ENCODE peak calls at places on chromosomes 2 and 18, in ten cellular contexts. Y is progenitor cell of endocrine pancreas; L is DMS153; R is ACHN; H is heart left ventricle; K is suprapubic skin; I is stimulated activated CD4-positive, alpha-beta T cell treated with anti-CD3 and anti-CD28 coated beads, Interleukin-12 subunit alpha, Interleukin-12 subunit beta, amount 100 ng/mL, for 24 hours; P is CD8-positive, alpha-beta memory T cell; O is NCI-H1092 treated with DMSO at 0.1 percent for 48 hours; Z is nephron progenitor cell. N is an unnamed sample.

GRCh38 chr2:224401641-224402342 is at the start of gene FAM124B:
- DNase-seq in Y (no peak), K (no peak), R (no peak), O (peak), Z (no peak), L (no peak), P (peak), I (no peak), H (peak), N (no peak)

GRCh38 chr2:7363906-7364305 is 446.7 kb downstream of the RNF144A start:
- DNase-seq in R (no peak), K (no peak), P (no peak), H (no peak), L (no peak), Y (no peak), Z (no peak), O (no peak), I (no peak), N (no peak)

GRCh38 chr18:29594494-29594893 is 1417.6 kb upstream of the CDH2 start:
- DNase-seq in P (no peak), O (no peak), L (no peak), R (no peak), K (no peak), I (no peak), H (no peak), Z (no peak), Y (no peak), N (no peak)

GRCh38 chr2:143282684-143283083 is 153.5 kb downstream of the ARHGAP15 start:
- DNase-seq in O (no peak), Z (peak), K (no peak), H (no peak), L (no peak), P (no peak), Y (no peak), R (peak), I (no peak), N (no peak)

GRCh38 chr2:125169022-125169763 is 1144.1 kb downstream of the CNTNAP5 start:
- DNase-seq in Y (no peak), R (no peak), P (no peak), L (no peak), H (no peak), I (no peak), K (no peak), O (no peak), Z (no peak), N (no peak)

GRCh38 chr18:22043837-22044236 is 125.6 kb upstream of the GATA6 start:
- DNase-seq in P (no peak), H (no peak), L (no peak), I (no peak), O (no peak), R (no peak), K (no peak), Z (no peak), Y (no peak), N (no peak)

GRCh38 chr18:49725809-49726514 is 87.4 kb downstream of the ACAA2 start:
- DNase-seq in R (peak), P (no peak), I (no peak), H (peak), L (no peak), Z (peak), O (no peak), Y (no peak), K (peak), N (peak)

GRCh38 chr2:26011990-26012856 is 21.7 kb upstream of the RAB10 start:
- DNase-seq in P (no peak), K (peak), O (no peak), R (peak), Y (no peak), L (peak), Z (no peak), I (no peak), H (peak), N (no peak)

GRCh38 chr2:48626047-48626446 is 8.4 kb downstream of the GTF2A1L start:
- DNase-seq in K (no peak), O (no peak), L (no peak), H (no peak), Y (no peak), I (no peak), P (no peak), Z (no peak), R (no peak), N (no peak)

GRCh38 chr2:86704482-86704971 is 15.6 kb upstream of the RMND5A start:
- DNase-seq in L (no peak), I (no peak), O (no peak), R (peak), Z (no peak), K (no peak), Y (no peak), P (no peak), H (peak), N (peak)

GRCh38 chr2:187499941-187500532 is 52.0 kb upstream of the CALCRL start:
- DNase-seq in R (peak), L (peak), Z (peak), Y (peak), I (peak), K (peak), P (no peak), H (no peak), O (peak), N (no peak)

GRCh38 chr2:179240481-179241451 is 23.9 kb downstream of the SESTD1 start:
- DNase-seq in Y (no peak), R (peak), I (no peak), Z (no peak), K (no peak), P (no peak), H (no peak), O (no peak), L (no peak), N (no peak)

GRCh38 chr2:177611310-177611886 is 218.8 kb downstream of the AGPS start:
- DNase-seq in L (peak), Z (no peak), I (no peak), K (no peak), R (no peak), P (no peak), H (no peak), Y (no peak), O (no peak), N (no peak)

GRCh38 chr2:222341328-222341727 is 42.5 kb upstream of the PAX3 start:
- DNase-seq in P (no peak), I (no peak), H (no peak), Y (no peak), Z (no peak), L (no peak), O (no peak), R (no peak), K (no peak), N (no peak)

GRCh38 chr2:218387369-218388194 is 5.5 kb downstream of the SLC11A1 start:
- DNase-seq in Y (no peak), H (peak), O (peak), R (no peak), P (peak), Z (peak), L (peak), I (no peak), K (peak), N (no peak)

GRCh38 chr2:189285962-189286648 is 106.5 kb upstream of the COL5A2 start:
- DNase-seq in O (peak), K (no peak), I (no peak), Y (no peak), Z (no peak), P (no peak), H (no peak), L (no peak), R (peak), N (peak)

GRCh38 chr18:40867452-40867851 is 1087.6 kb upstream of the PIK3C3 start:
- DNase-seq in Z (no peak), P (no peak), Y (no peak), R (no peak), K (no peak), L (no peak), H (no peak), O (no peak), I (no peak), N (peak)

GRCh38 chr2:162086904-162087303 is 12.9 kb upstream of the DPP4 start:
- DNase-seq in Z (no peak), O (no peak), H (no peak), K (no peak), L (no peak), Y (no peak), P (no peak), R (no peak), I (no peak), N (no peak)

GRCh38 chr2:158079672-158080071 is 22.0 kb upstream of the UPP2 start:
- DNase-seq in Y (no peak), R (no peak), L (peak), P (no peak), I (no peak), K (no peak), H (no peak), Z (no peak), O (no peak), N (peak)

GRCh38 chr2:55113976-55114564 is 63.8 kb upstream of the RTN4 start:
- DNase-seq in P (no peak), L (no peak), K (no peak), Z (no peak), I (no peak), O (no peak), Y (no peak), H (no peak), R (no peak), N (no peak)

GRCh38 chr2:172829229-172829628 is 93.6 kb downstream of the RAPGEF4 start:
- DNase-seq in K (no peak), L (no peak), H (no peak), P (no peak), Z (no peak), I (no peak), O (no peak), Y (no peak), R (peak), N (no peak)

GRCh38 chr2:78614747-78615146 is 410.8 kb upstream of the REG3G start:
- DNase-seq in Z (no peak), O (no peak), H (no peak), Y (no peak), R (no peak), P (no peak), L (no peak), I (no peak), K (no peak), N (no peak)

GRCh38 chr2:63788070-63788469 is 53.6 kb upstream of the UGP2 start:
- DNase-seq in P (no peak), Y (no peak), R (no peak), L (no peak), K (no peak), O (no peak), I (no peak), H (no peak), Z (no peak), N (no peak)

GRCh38 chr18:50659091-50660003 is 99.5 kb downstream of the MAPK4 start:
- DNase-seq in O (no peak), H (peak), R (peak), Y (no peak), I (no peak), K (no peak), P (no peak), Z (no peak), L (no peak), N (peak)

GRCh38 chr18:67514901-67515540 is 1.5 kb downstream of the DSEL start:
- DNase-seq in K (no peak), Z (no peak), P (peak), H (no peak), I (no peak), Y (no peak), O (no peak), L (no peak), R (no peak), N (no peak)

GRCh38 chr2:171551836-171552235 is 29.6 kb downstream of the CYBRD1 start:
- DNase-seq in O (no peak), P (no peak), H (no peak), R (no peak), L (no peak), I (no peak), Z (no peak), Y (no peak), K (no peak), N (no peak)

GRCh38 chr2:64987963-64988419 is 1.2 kb upstream of the SLC1A4 start:
- DNase-seq in P (no peak), Y (no peak), H (no peak), R (no peak), K (no peak), I (peak), Z (no peak), L (no peak), O (no peak), N (no peak)

GRCh38 chr2:65626831-65627230 is 194.4 kb upstream of the SPRED2 start:
- DNase-seq in Y (no peak), K (no peak), L (no peak), H (no peak), P (no peak), Z (no peak), I (no peak), O (no peak), R (no peak), N (no peak)

GRCh38 chr2:121866789-121867188 is 111.3 kb downstream of the TSN start:
- DNase-seq in Y (no peak), O (no peak), Z (no peak), P (no peak), K (no peak), H (no peak), I (no peak), R (no peak), L (no peak), N (no peak)

GRCh38 chr2:236971131-236971850 is 114.4 kb upstream of the COPS8 start:
- DNase-seq in R (no peak), O (no peak), Z (no peak), K (peak), P (no peak), Y (no peak), L (no peak), H (peak), I (no peak), N (no peak)

GRCh38 chr18:68275616-68276015 is 439.3 kb downstream of the TMX3 start:
- DNase-seq in K (no peak), H (no peak), Z (no peak), R (peak), L (no peak), O (no peak), Y (no peak), P (no peak), I (no peak), N (peak)

N was measured in kidney epithelial cell.